ENCODE peak calls at places on chromosomes 1 and 21, in ten cellular contexts. V is heart right ventricle, E is uterus, D is fibroblast of lung, J is keratinocyte, W is pancreas, S is HepG2, O is OCI-LY7, K is tibial artery, F is transverse colon. N is an unnamed sample. For H3K4me1, the result is how much of the 10 kb centered on the place peaks cover.

GRCh38 chr1:167770127-167770526 is 48.3 kb downstream of the MPZL1 start:
- DNase-seq in V (no peak), E (no peak), D (no peak), J (no peak), W (no peak), S (no peak), O (no peak), K (no peak), F (no peak), N (no peak)

GRCh38 chr1:230113605-230114241 is 46.7 kb downstream of the GALNT2 start:
- DNase-seq in V (peak), E (no peak), D (peak), J (no peak), W (no peak), S (no peak), O (no peak), K (peak), F (no peak), N (peak)

GRCh38 chr1:219963432-219963831 is 35.1 kb upstream of the SLC30A10 start:
- DNase-seq in V (no peak), E (no peak), D (no peak), J (no peak), W (peak), S (peak), O (no peak), K (no peak), F (no peak), N (no peak)

GRCh38 chr1:112818990-112819689 is 104.0 kb upstream of the PPM1J start:
- DNase-seq in V (peak), E (no peak), D (peak), J (no peak), W (no peak), S (no peak), O (no peak), K (no peak), F (no peak), N (no peak)

GRCh38 chr1:5239911-5240310 is 585.5 kb downstream of the AJAP1 start:
- DNase-seq in V (no peak), E (no peak), D (no peak), J (no peak), W (no peak), S (no peak), O (no peak), K (no peak), F (no peak), N (no peak)

GRCh38 chr1:4171480-4172450 is 271.7 kb upstream of the C1orf174 start:
- DNase-seq in V (no peak), E (no peak), D (no peak), J (no peak), W (no peak), S (no peak), O (no peak), K (no peak), F (no peak), N (no peak)

GRCh38 chr1:32984090-32984828 is 19.6 kb upstream of the RNF19B start:
- DNase-seq in V (no peak), E (no peak), D (peak), J (no peak), W (no peak), S (no peak), O (no peak), K (no peak), F (no peak), N (no peak)

GRCh38 chr1:183139281-183139942 is 46.7 kb upstream of the LAMC2 start:
- DNase-seq in V (no peak), E (no peak), D (peak), J (no peak), W (no peak), S (peak), O (no peak), K (no peak), F (no peak), N (no peak)

GRCh38 chr1:22930235-22930912 is 42.3 kb downstream of the LACTBL1 start:
- DNase-seq in V (peak), E (peak), D (peak), J (no peak), W (no peak), S (peak), O (peak), K (no peak), F (peak), N (no peak)

GRCh38 chr1:78839704-78840277 is 166.7 kb downstream of the ADGRL4 start:
- DNase-seq in V (peak), E (no peak), D (peak), J (no peak), W (no peak), S (peak), O (peak), K (peak), F (no peak), N (no peak)

GRCh38 chr21:18725653-18726052 is 322.1 kb upstream of the TMPRSS15 start:
- DNase-seq in V (no peak), E (no peak), D (no peak), J (no peak), W (no peak), S (no peak), O (no peak), K (no peak), F (no peak), N (no peak)

GRCh38 chr21:28459193-28459592 is 533.5 kb downstream of the LTN1 start:
- DNase-seq in V (no peak), E (no peak), D (peak), J (no peak), W (no peak), S (no peak), O (peak), K (no peak), F (no peak), N (no peak)

DNA sequence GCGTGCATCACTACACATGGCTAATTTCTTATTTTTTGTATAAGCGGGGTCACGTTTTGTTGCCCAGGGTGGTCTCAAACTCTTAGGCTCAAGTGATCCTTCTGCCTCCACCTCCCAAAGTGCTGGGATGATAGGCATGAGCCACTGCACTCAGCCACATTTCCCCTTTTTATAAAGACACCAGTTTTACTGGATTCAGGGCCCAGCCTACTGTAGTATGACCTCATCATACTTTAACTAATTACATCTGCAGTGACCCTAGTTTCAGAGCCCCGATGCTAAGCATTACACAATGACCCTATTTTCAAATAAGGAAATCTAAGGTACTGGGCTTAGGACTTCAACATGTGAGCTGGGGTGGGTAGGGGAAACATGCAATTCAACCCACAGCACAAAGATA is 31.8 kb upstream of the ENAH start:
- DNase-seq in V (no peak), E (no peak), D (no peak), J (no peak), W (no peak), S (no peak), O (no peak), K (no peak), F (no peak), N (no peak)
- TF ChIP-seq CTCF in V (no peak), E (no peak), D (no peak), J (no peak), W (no peak), S (no peak), O (no peak), K (no peak), F (no peak), N (no peak)

GRCh38 chr1:114715952-114716303 is 643 bp downstream of the NRAS start:
- DNase-seq in V (no peak), E (no peak), D (no peak), J (no peak), W (no peak), S (no peak), O (no peak), K (no peak), F (no peak), N (no peak)

GRCh38 chr1:114712987-114713386 is 3.6 kb downstream of the NRAS start:
- DNase-seq in V (no peak), E (no peak), D (no peak), J (no peak), W (no peak), S (no peak), O (no peak), K (no peak), F (peak), N (no peak)

GRCh38 chr1:114707604-114708003 is 9.0 kb downstream of the NRAS start:
- DNase-seq in V (no peak), E (no peak), D (no peak), J (no peak), W (no peak), S (no peak), O (no peak), K (no peak), F (no peak), N (no peak)

GRCh38 chr1:114710360-114710759 is 6.2 kb downstream of the NRAS start:
- DNase-seq in V (no peak), E (no peak), D (no peak), J (no peak), W (no peak), S (no peak), O (no peak), K (no peak), F (no peak), N (no peak)
- H3K4me1 ChIP-seq in V (under half), E (under half), D (under half), J (under half), W (under half), S (under half), O (under half), K (under half), F (under half), N (under half)

DNA sequence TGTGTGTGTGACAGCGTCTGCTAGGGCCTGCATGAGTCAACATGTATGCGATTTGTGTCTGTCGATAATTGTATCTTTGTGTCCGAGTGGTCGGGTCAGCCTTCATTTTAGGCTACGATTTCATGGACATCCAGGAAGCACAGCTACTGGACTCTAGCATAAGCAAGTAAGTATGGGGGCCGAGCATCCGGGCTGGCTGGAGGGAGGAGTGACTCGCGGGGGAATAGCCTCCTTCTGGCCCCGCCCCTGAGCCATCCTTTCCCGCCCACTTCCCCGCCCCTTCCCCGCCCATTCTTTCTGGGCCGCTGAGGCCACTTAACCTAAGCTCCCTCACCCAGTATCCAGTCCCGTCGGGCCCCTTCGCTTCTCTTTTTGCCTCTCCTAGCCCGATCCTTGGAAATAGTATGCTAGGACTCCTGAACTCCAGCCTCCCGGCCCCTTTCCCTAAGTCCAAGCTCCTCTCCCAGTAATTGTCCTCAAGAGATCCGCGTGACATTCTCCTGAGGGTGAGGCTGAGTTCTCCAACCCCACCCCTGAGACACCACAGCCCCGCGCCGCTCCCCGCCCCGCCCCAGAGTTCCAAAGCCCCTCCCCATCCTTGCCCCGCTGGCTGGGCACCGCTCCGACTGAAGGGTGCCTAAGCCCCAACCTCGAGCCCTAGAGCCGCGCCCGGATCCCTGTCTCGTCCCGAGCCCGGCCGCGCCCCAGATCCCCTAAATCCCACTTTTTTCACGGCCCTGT is 1.2 kb downstream of the MAP3K6 start:
- DNase-seq in V (peak), E (peak), D (peak), J (no peak), W (peak), S (peak), O (peak), K (peak), F (peak), N (peak)
- TF ChIP-seq CTCF in V (no peak), E (no peak), D (no peak), J (no peak), W (no peak), S (no peak), O (no peak), K (no peak), F (no peak), N (no peak)

GRCh38 chr1:2455757-2456156 is 20.3 kb upstream of the PLCH2 start:
- DNase-seq in V (no peak), E (no peak), D (peak), J (no peak), W (no peak), S (no peak), O (no peak), K (no peak), F (no peak), N (no peak)
- H3K4me1 ChIP-seq in V (under half), E (under half), D (under half), J (under half), W (under half), S (under half), O (under half), K (under half), F (under half), N (under half)

GRCh38 chr1:110476028-110476765 is 25.2 kb downstream of the PROK1 start:
- DNase-seq in V (no peak), E (no peak), D (no peak), J (no peak), W (no peak), S (no peak), O (no peak), K (no peak), F (no peak), N (no peak)

GRCh38 chr1:110478241-110478640 is 27.3 kb downstream of the PROK1 start:
- DNase-seq in V (no peak), E (no peak), D (no peak), J (no peak), W (no peak), S (no peak), O (no peak), K (no peak), F (no peak), N (no peak)

GRCh38 chr1:110477041-110477440 is 26.1 kb downstream of the PROK1 start:
- DNase-seq in V (no peak), E (no peak), D (peak), J (peak), W (no peak), S (peak), O (no peak), K (no peak), F (no peak), N (no peak)

GRCh38 chr1:110478886-110479285 is 27.9 kb downstream of the PROK1 start:
- DNase-seq in V (no peak), E (no peak), D (no peak), J (no peak), W (no peak), S (no peak), O (no peak), K (no peak), F (no peak), N (no peak)

DNA sequence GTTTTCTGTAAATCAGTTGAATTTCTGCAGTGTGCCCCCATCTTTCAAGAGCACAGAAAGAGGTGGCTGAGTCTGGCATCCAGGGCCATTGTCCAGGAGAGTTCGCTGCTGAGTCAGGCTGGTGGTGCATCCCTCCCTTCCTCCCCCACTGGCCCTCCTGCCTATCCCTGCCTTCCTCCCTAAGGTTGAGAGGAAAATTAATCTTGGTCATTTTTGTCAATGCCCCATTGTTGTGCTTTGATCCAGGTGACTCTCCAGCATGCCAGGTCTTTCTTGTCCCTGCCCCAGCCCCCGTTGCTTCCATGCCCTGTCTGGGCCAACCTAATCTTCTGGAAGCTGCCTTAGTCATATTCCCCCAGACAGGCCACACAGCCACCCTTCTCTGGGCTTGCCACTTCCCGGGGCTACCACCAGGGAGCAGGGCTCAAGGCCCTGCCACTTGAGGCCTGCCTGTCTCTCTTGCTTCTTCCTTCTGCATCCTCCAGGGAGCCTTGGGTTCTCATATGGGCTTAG is 26.6 kb downstream of the PROK1 start:
- DNase-seq in V (no peak), E (no peak), D (no peak), J (no peak), W (no peak), S (no peak), O (peak), K (no peak), F (no peak), N (no peak)
- TF ChIP-seq CTCF in V (no peak), E (no peak), D (peak), J (peak), W (no peak), S (no peak), O (peak), K (no peak), F (no peak), N (no peak)

GRCh38 chr1:8116892-8117262 is 90.8 kb upstream of the ERRFI1 start:
- DNase-seq in V (peak), E (peak), D (peak), J (no peak), W (no peak), S (peak), O (no peak), K (peak), F (peak), N (peak)
- H3K4me1 ChIP-seq in V (under half), E (under half), D (under half), J (under half), W (under half), S (half or more), O (under half), K (half or more), F (under half), N (under half)

GRCh38 chr21:39377444-39378050 is 28.7 kb upstream of the HMGN1 start:
- DNase-seq in V (no peak), E (no peak), D (no peak), J (no peak), W (no peak), S (peak), O (no peak), K (no peak), F (no peak), N (no peak)
- TF ChIP-seq CTCF in V (no peak), E (no peak), D (no peak), J (no peak), W (no peak), S (peak), O (no peak), K (no peak), F (no peak), N (no peak)